ENCODE peak calls at places on chromosomes 4 and X, in six cellular contexts. U is lower lobe of right lung, Y is keratinocyte, K is upper lobe of left lung, F is mammary epithelial cell, O is left ventricle myocardium inferior. Q is an unnamed sample. For H3K36me3, the result is how much of the 10 kb centered on the place peaks cover.

GRCh38 chr4:2469192-2469984 is 482 bp downstream of the RNF4 start:
- DNase-seq in F (peak), K (peak), U (peak), Y (no peak), O (peak), Q (no peak)

GRCh38 chr4:47490550-47490949 is 5.5 kb downstream of the ATP10D start:
- DNase-seq in F (peak), K (no peak), Y (no peak), O (no peak), U (no peak), Q (no peak)

GRCh38 chrX:151359931-151360871 is 36.8 kb upstream of the VMA21 start:
- DNase-seq in K (peak), Y (no peak), O (no peak), U (peak), F (peak), Q (no peak)

GRCh38 chr4:54016504-54016903 is 47.9 kb downstream of the CHIC2 start:
- DNase-seq in F (no peak), K (no peak), O (no peak), U (no peak), Y (no peak), Q (no peak)

GRCh38 chr4:65669008-65669971 is 999 bp downstream of the EPHA5 start:
- DNase-seq in O (no peak), F (no peak), U (peak), Y (no peak), K (no peak), Q (no peak)

GRCh38 chrX:67636532-67636931 is 92.7 kb downstream of the AR start:
- DNase-seq in K (no peak), F (no peak), O (no peak), Y (no peak), U (no peak), Q (no peak)

GRCh38 chr4:55980725-55981124 is 32.0 kb downstream of the CEP135 start:
- DNase-seq in U (no peak), O (no peak), F (no peak), K (no peak), Y (no peak), Q (no peak)

GRCh38 chr4:98474408-98474844 is 184.0 kb downstream of the TSPAN5 start:
- DNase-seq in Y (peak), O (no peak), F (peak), K (no peak), U (no peak), Q (no peak)

GRCh38 chr4:145703850-145704528 is 24.0 kb downstream of the C4orf51 start:
- DNase-seq in K (no peak), F (peak), U (no peak), Y (no peak), O (no peak), Q (no peak)

GRCh38 chr4:20428410-20429160 is 176.9 kb downstream of the SLIT2 start:
- DNase-seq in F (no peak), K (no peak), O (no peak), U (no peak), Y (no peak), Q (no peak)

GRCh38 chr4:165700855-165701254 is 172.2 kb upstream of the TLL1 start:
- DNase-seq in K (no peak), Y (no peak), U (no peak), F (no peak), O (no peak), Q (no peak)

GRCh38 chr4:52376107-52376704 is 282.9 kb downstream of the USP46 start:
- DNase-seq in F (peak), U (no peak), K (no peak), O (no peak), Y (no peak), Q (no peak)

GRCh38 chr4:103046416-103047290 is 27.1 kb upstream of the SLC9B1 start:
- DNase-seq in U (no peak), K (peak), O (no peak), F (peak), Y (no peak), Q (no peak)

GRCh38 chr4:23149815-23150214 is 457.1 kb downstream of the GBA3 start:
- DNase-seq in F (no peak), O (no peak), U (no peak), K (no peak), Y (no peak), Q (no peak)

GRCh38 chr4:99815597-99816011 is 1.0 kb upstream of the DAPP1 start:
- DNase-seq in Y (peak), O (no peak), F (peak), U (peak), K (peak), Q (no peak)

GRCh38 chr4:154822775-154823174 is 41.7 kb downstream of the RBM46 start:
- DNase-seq in U (no peak), O (no peak), Y (peak), F (peak), K (no peak), Q (no peak)

GRCh38 chrX:2345562-2345961 is 155.2 kb downstream of the DHRSX start:
- DNase-seq in F (no peak), Y (no peak), U (no peak), O (no peak), K (no peak), Q (no peak)

GRCh38 chr4:54400802-54401201 is 171.7 kb downstream of the PDGFRA start:
- DNase-seq in Y (no peak), U (no peak), F (peak), O (no peak), K (peak), Q (no peak)

GRCh38 chr4:177505171-177505615 is 63.0 kb upstream of the AGA start:
- DNase-seq in O (no peak), F (no peak), Y (no peak), U (no peak), K (no peak), Q (no peak)

GRCh38 chrX:148382983-148383382 is 117.4 kb upstream of the AFF2 start:
- DNase-seq in U (no peak), Y (no peak), F (no peak), K (no peak), O (no peak), Q (no peak)

GRCh38 chrX:22650691-22651090 is 349.1 kb upstream of the DDX53 start:
- DNase-seq in F (no peak), K (no peak), O (peak), Y (no peak), U (no peak), Q (no peak)

GRCh38 chrX:67721321-67721720 is 177.5 kb downstream of the AR start:
- DNase-seq in U (no peak), Y (no peak), O (no peak), F (no peak), K (no peak), Q (no peak)

GRCh38 chr4:94802091-94802490 is 44.3 kb downstream of the BMPR1B start:
- DNase-seq in K (no peak), O (peak), F (no peak), Y (no peak), U (no peak), Q (no peak)

GRCh38 chrX:116749943-116750342 is 287.2 kb upstream of the CT83 start:
- DNase-seq in Y (peak), O (no peak), U (no peak), K (no peak), F (peak), Q (no peak)

GRCh38 chr4:98669577-98669976 is 11.2 kb upstream of the TSPAN5 start:
- DNase-seq in Y (no peak), K (no peak), O (no peak), F (no peak), U (no peak), Q (no peak)

GRCh38 chrX:43556207-43556606 is 99.9 kb upstream of the MAOA start:
- DNase-seq in F (no peak), O (no peak), Y (no peak), K (peak), U (peak), Q (no peak)

GRCh38 chr4:3519468-3520264 is 12.6 kb downstream of the LRPAP1 start:
- DNase-seq in U (peak), O (no peak), K (no peak), Y (no peak), F (no peak), Q (no peak)

GRCh38 chr4:86498560-86499166 is 95.5 kb upstream of the PTPN13 start:
- DNase-seq in O (no peak), U (no peak), F (peak), Y (no peak), K (no peak), Q (no peak)

GRCh38 chr4:101527186-101527585 is 179.9 kb upstream of the PPP3CA start:
- DNase-seq in U (no peak), O (no peak), Y (no peak), K (no peak), F (peak), Q (no peak)

GRCh38 chrX:37060999-37061398 is 52.8 kb downstream of the FAM47C start:
- DNase-seq in F (peak), Y (no peak), K (no peak), O (no peak), U (no peak), Q (no peak)

GRCh38 chr4:173489514-173489913 is 40.5 kb downstream of the HAND2 start:
- DNase-seq in F (no peak), K (no peak), O (no peak), U (no peak), Y (no peak), Q (no peak)

GRCh38 chr4:109976189-109976588 is 63.5 kb downstream of the EGF start:
- DNase-seq in F (no peak), Y (no peak), K (no peak), O (no peak), U (no peak), Q (no peak)

GRCh38 chr4:128663325-128663724 is 146.2 kb upstream of the JADE1 start:
- DNase-seq in Y (no peak), O (no peak), F (no peak), U (no peak), K (no peak), Q (no peak)

GRCh38 chr4:140052050-140052449 is 101.9 kb downstream of the MAML3 start:
- DNase-seq in U (peak), K (peak), F (peak), O (peak), Y (no peak), Q (no peak)

GRCh38 chr4:170990989-170991589 is 822.1 kb upstream of the GALNTL6 start:
- DNase-seq in O (no peak), Y (no peak), K (no peak), U (no peak), F (peak), Q (no peak)
- TF ChIP-seq CTCF in O (peak), Y (no peak), K (peak), U (peak), F (peak), Q (no peak)

DNA sequence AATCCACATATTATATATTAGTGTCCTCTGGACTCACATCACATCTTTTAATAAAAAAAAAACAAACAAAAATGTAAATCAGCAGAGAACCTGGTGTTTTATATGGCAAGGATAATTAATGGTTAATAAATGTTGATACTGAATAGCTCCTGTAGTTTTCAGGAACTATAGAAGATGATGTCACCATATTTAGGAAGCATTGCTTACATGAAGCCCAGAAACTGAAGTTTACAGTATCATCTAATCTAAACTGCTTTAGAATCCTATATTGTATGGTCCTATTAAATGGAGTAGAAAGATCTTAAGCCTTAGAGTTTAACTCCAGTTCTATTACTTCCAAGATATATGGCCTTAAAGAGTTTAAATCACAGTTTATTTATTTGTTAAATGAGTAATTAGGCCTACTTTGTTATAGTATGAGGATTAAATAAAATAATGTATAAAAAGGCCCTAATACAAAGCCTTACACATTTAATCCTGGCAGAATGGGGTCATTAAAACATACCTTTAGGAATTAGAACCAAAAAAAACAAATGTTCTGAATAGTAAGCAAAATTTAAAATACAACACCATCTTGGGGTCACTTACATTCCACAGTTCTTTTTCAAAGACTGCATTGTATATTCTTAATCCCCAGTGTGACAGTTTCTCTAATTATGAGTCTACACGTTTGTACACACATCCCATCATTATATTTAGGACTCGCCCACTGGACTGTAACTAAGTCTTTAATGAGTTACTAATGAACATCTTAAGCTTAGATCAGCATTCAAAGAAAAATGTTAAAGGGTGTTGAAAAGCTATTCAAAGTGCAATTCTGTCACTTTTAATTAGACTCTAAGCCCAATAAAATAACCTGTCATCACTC is 305.9 kb downstream of the ADGRL3 start:
- DNase-seq in U (no peak), F (no peak), Y (no peak), K (no peak), O (no peak), Q (no peak)
- H3K27ac ChIP-seq in U (no peak), F (no peak), Y (no peak), K (no peak), O (no peak), Q (no peak)

DNA sequence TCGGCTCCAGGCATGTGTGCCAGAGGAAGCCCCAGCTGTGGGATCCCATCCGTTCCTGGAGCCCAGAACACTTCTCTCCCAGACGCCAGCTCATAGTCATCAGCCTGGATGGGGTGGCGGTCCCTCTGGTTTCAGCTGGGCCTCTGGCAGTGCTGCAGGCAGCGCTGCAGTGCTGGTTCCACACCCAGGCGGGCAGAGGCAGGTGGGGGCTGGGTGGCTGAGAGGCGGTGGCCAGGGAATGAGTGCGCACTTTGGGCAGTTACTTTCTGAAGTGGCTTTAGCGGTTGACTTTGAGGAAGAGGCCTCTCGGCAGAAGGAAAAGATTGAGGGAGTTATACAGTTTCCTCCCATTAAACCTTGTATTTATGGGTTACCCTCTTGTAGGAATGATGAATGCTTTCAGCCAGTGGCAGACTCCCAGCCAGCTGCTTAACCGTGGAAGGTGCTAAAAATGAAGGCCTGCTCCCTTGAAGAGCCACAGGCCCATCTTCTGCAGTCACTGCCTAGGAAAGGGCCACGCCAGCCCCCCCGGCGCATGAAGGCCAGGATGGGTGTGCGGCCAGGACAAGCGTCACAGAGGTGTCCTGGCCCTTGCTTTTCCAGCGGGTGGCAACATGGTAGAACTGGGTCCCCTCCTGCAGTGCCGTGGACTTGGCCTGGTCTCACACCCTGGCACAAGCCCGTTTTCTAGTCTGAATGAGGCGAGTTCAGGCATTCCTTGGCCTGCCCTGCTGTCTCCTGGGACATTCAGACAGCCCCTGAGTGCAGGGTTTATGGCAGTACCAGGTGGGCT is 9.9 kb downstream of the TADA2B start:
- DNase-seq in O (peak), U (peak), Y (no peak), K (peak), F (no peak), Q (no peak)
- H3K36me3 ChIP-seq in O (under half), U (half or more), Y (under half), K (under half), F (under half), Q (under half)

DNA sequence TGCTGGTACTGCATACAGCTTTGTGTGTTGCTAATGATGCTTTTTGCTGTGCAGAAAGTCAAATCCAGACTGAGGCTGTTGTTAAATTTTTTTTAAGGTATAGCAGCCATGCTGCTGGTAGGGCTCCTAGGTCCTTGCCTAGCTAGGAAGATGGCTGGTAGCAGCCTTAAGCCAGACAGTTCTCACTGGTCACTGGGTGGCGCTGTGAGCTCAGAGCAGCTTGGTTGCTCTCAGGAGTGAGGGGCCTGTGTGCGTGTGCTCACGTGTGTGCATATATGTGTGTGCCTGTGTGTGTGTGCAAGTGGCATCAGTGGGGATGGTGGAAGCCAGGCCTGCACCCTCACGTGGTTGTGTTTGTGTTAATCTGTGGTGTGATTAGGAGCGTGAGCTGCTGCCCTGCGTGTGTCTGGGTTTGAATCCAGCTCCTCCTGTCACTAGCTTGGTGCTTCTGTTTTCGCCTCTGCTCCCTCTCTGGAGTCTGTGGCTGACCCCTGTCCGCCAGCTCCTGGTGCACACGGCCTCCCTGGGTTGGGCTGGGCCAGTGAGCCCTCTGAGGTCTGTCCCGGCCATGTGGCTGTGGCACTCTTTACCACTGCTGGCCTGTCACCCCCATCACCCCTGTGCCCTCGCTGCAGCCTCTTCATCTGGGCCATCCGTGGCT is 46.1 kb downstream of the SORCS2 start:
- DNase-seq in K (no peak), U (no peak), F (no peak), O (no peak), Y (no peak), Q (no peak)
- TF ChIP-seq CTCF in K (no peak), U (no peak), F (no peak), O (no peak), Y (no peak), Q (no peak)

Q was measured in vagina.